ENCODE peak calls at places on chromosome 17, in nine cellular contexts. F, L, X, T, Y, P, D, J and V are unnamed samples.

GRCh38 chr17:19284005-19284959 is 47.1 kb downstream of the EPN2 start:
- DNase-seq in J (no peak), Y (no peak), D (no peak), X (no peak), T (no peak), P (no peak), F (no peak), L (no peak), V (no peak)

GRCh38 chr17:81383504-81384421 is 11.5 kb upstream of the BAHCC1 start:
- DNase-seq in T (no peak), X (no peak), F (no peak), J (no peak), Y (no peak), D (no peak), P (no peak), L (peak), V (no peak)

GRCh38 chr17:79027274-79027924 is 3.4 kb downstream of the C1QTNF1 start:
- DNase-seq in L (peak), P (no peak), X (no peak), J (no peak), T (no peak), Y (no peak), D (no peak), F (no peak), V (no peak)

GRCh38 chr17:61455754-61456681 is 3.8 kb downstream of the TBX4 start:
- DNase-seq in F (no peak), D (no peak), T (no peak), Y (no peak), P (no peak), X (no peak), L (no peak), J (no peak), V (no peak)

GRCh38 chr17:12680993-12681392 is 15.3 kb downstream of the MYOCD start:
- DNase-seq in P (no peak), X (no peak), F (no peak), L (no peak), D (no peak), J (no peak), Y (no peak), T (no peak), V (no peak)

GRCh38 chr17:16428098-16428882 is 12.9 kb downstream of the TRPV2 start:
- DNase-seq in T (no peak), P (no peak), Y (no peak), L (no peak), D (no peak), J (no peak), F (peak), X (peak), V (peak)

GRCh38 chr17:71975998-71976649 is 144.7 kb upstream of the SOX9 start:
- DNase-seq in P (peak), J (peak), X (peak), L (peak), D (peak), T (no peak), F (peak), Y (no peak), V (no peak)

GRCh38 chr17:18857864-18858566 is at the start of gene PRPSAP2:
- DNase-seq in L (peak), P (peak), F (peak), D (no peak), X (peak), J (peak), T (peak), Y (peak), V (peak)

GRCh38 chr17:79644617-79645016 is 33.8 kb upstream of the RBFOX3 start:
- DNase-seq in T (no peak), L (no peak), Y (no peak), J (no peak), P (no peak), F (no peak), D (no peak), X (no peak), V (no peak)

GRCh38 chr17:21177401-21177800 is 36.6 kb downstream of the TMEM11 start:
- DNase-seq in T (no peak), L (no peak), Y (no peak), D (no peak), P (no peak), F (no peak), X (no peak), J (no peak), V (no peak)

GRCh38 chr17:76270770-76271668 is 5.9 kb downstream of the UBALD2 start:
- DNase-seq in X (no peak), T (no peak), Y (no peak), J (no peak), F (no peak), P (no peak), L (no peak), D (no peak), V (no peak)

GRCh38 chr17:2150871-2151270 is 96.0 kb downstream of the HIC1 start:
- DNase-seq in F (no peak), P (peak), D (no peak), X (no peak), L (no peak), J (no peak), Y (no peak), T (no peak), V (no peak)

GRCh38 chr17:59371426-59372099 is 40.1 kb downstream of the YPEL2 start:
- DNase-seq in Y (no peak), T (no peak), J (no peak), D (no peak), X (no peak), P (no peak), F (no peak), L (peak), V (no peak)

GRCh38 chr17:44146375-44147346 is 4.9 kb downstream of the HROB start:
- DNase-seq in L (no peak), X (no peak), F (no peak), P (no peak), Y (no peak), D (no peak), J (no peak), T (no peak), V (no peak)

GRCh38 chr17:74757931-74758845 is 9.8 kb downstream of the NHERF1 start:
- DNase-seq in T (no peak), Y (no peak), J (no peak), F (no peak), D (no peak), X (peak), L (no peak), P (no peak), V (no peak)

GRCh38 chr17:79965806-79966205 is 69.9 kb downstream of the TBC1D16 start:
- DNase-seq in D (no peak), P (no peak), Y (no peak), X (no peak), J (peak), L (no peak), F (no peak), T (no peak), V (no peak)

GRCh38 chr17:14302421-14303099 is 1.7 kb downstream of the HS3ST3B1 start:
- DNase-seq in Y (peak), T (peak), X (peak), F (peak), L (peak), P (peak), D (no peak), J (no peak), V (peak)

GRCh38 chr17:76848670-76849069 is 19.5 kb upstream of the MGAT5B start:
- DNase-seq in X (no peak), D (no peak), T (no peak), F (no peak), L (no peak), J (no peak), P (no peak), Y (no peak), V (no peak)

GRCh38 chr17:62093188-62094155 is 28.4 kb upstream of the MED13 start:
- DNase-seq in D (peak), T (no peak), X (peak), J (no peak), L (no peak), F (no peak), Y (no peak), P (no peak), V (no peak)

GRCh38 chr17:75808905-75809621 is 24.5 kb downstream of the UNK start:
- DNase-seq in T (no peak), D (no peak), L (no peak), X (no peak), Y (no peak), F (no peak), J (no peak), P (no peak), V (no peak)

GRCh38 chr17:50396261-50397110 is 837 bp downstream of the LRRC59 start:
- DNase-seq in F (no peak), P (peak), X (peak), D (no peak), L (no peak), T (no peak), J (no peak), Y (no peak), V (no peak)

GRCh38 chr17:78315355-78316114 is 44.3 kb downstream of the SOCS3 start:
- DNase-seq in J (no peak), P (peak), L (peak), Y (no peak), F (no peak), T (no peak), X (peak), D (no peak), V (peak)

GRCh38 chr17:20930065-20930760 is 112.6 kb downstream of the USP22 start:
- DNase-seq in L (no peak), F (no peak), T (no peak), X (no peak), P (no peak), Y (no peak), D (no peak), J (no peak), V (no peak)

GRCh38 chr17:40113110-40113960 is 8.4 kb upstream of the MSL1 start:
- DNase-seq in X (peak), D (peak), J (peak), T (peak), L (peak), P (peak), Y (peak), F (peak), V (peak)

GRCh38 chr17:42531455-42532354 is 4.3 kb upstream of the NAGLU start:
- DNase-seq in T (peak), X (peak), J (no peak), L (peak), D (no peak), P (peak), Y (peak), F (peak), V (no peak)

GRCh38 chr17:62775876-62776275 is 32.2 kb downstream of the MARCHF10 start:
- DNase-seq in T (no peak), X (no peak), L (no peak), P (no peak), Y (no peak), F (no peak), J (no peak), D (no peak), V (no peak)